ENCODE peak calls at places on chromosomes 16 and 17, in eight cellular contexts. One of them, this sample, is unnamed.
A peak's percentile ranks its signal among the peaks of the same experiment; 100 is the strongest.

GRCh38 chr17:45116434-45117016 is 15.8 kb downstream of the PLCD3 start:
- DNase-seq in HCT116: no peak
- DNase-seq in uterus: no peak
- DNase-seq in body of pancreas: no peak
- DNase-seq in stomach: no peak
- DNase-seq in transverse colon: no peak
- DNase-seq in Peyer's patch: no peak
- DNase-seq in HepG2: no peak
- DNase-seq in this sample: no peak

GRCh38 chr17:12222392-12222791 is 201.7 kb downstream of the MAP2K4 start:
- DNase-seq in HepG2: no peak
- DNase-seq in uterus: no peak
- DNase-seq in stomach: no peak
- DNase-seq in body of pancreas: no peak
- DNase-seq in HCT116: no peak
- DNase-seq in transverse colon: no peak
- DNase-seq in Peyer's patch: no peak
- DNase-seq in this sample: no peak

GRCh38 chr16:3175157-3176153 is 12.5 kb upstream of the OR1F1 start:
- DNase-seq in stomach: no peak
- DNase-seq in Peyer's patch: no peak
- DNase-seq in body of pancreas: no peak
- DNase-seq in uterus: no peak
- DNase-seq in transverse colon: no peak
- DNase-seq in HCT116: peak; percentile 80
- DNase-seq in HepG2: peak; percentile 78
- DNase-seq in this sample: no peak

GRCh38 chr16:27238591-27238990 is 30.0 kb downstream of the NSMCE1 start:
- DNase-seq in stomach: no peak
- DNase-seq in Peyer's patch: peak; percentile 28
- DNase-seq in body of pancreas: no peak
- DNase-seq in uterus: no peak
- DNase-seq in transverse colon: no peak
- DNase-seq in HepG2: no peak
- DNase-seq in HCT116: no peak
- DNase-seq in this sample: no peak

GRCh38 chr16:67928147-67928546 is 3.5 kb downstream of the CTRL start:
- DNase-seq in body of pancreas: no peak
- DNase-seq in Peyer's patch: no peak
- DNase-seq in stomach: no peak
- DNase-seq in uterus: no peak
- DNase-seq in HCT116: no peak
- DNase-seq in HepG2: no peak
- DNase-seq in transverse colon: no peak
- DNase-seq in this sample: no peak

GRCh38 chr17:48577946-48578615 is at the start of gene HOXB4:
- DNase-seq in stomach: peak; percentile 59
- DNase-seq in Peyer's patch: peak; percentile 94
- DNase-seq in transverse colon: peak; percentile 80
- DNase-seq in HepG2: no peak
- DNase-seq in uterus: peak; percentile 67
- DNase-seq in body of pancreas: peak; percentile 65
- DNase-seq in HCT116: no peak
- DNase-seq in this sample: peak; percentile 32

GRCh38 chr17:40577611-40578065 is 12.4 kb upstream of the CCR7 start:
- DNase-seq in uterus: no peak
- DNase-seq in stomach: no peak
- DNase-seq in HepG2: no peak
- DNase-seq in body of pancreas: no peak
- DNase-seq in Peyer's patch: no peak
- DNase-seq in HCT116: no peak
- DNase-seq in transverse colon: no peak
- DNase-seq in this sample: no peak

GRCh38 chr17:6392609-6393367 is 42.1 kb downstream of the AIPL1 start:
- DNase-seq in transverse colon: no peak
- DNase-seq in stomach: no peak
- DNase-seq in HepG2: peak; percentile 94
- DNase-seq in HCT116: no peak
- DNase-seq in uterus: no peak
- DNase-seq in Peyer's patch: no peak
- DNase-seq in body of pancreas: peak; percentile 4
- DNase-seq in this sample: no peak

GRCh38 chr17:14833201-14833773 is 431.8 kb downstream of the PMP22 start:
- DNase-seq in uterus: no peak
- DNase-seq in stomach: no peak
- DNase-seq in Peyer's patch: no peak
- DNase-seq in HepG2: no peak
- DNase-seq in transverse colon: no peak
- DNase-seq in HCT116: no peak
- DNase-seq in body of pancreas: no peak
- DNase-seq in this sample: no peak

GRCh38 chr16:66289051-66289680 is 77.3 kb upstream of the CDH5 start:
- DNase-seq in stomach: no peak
- DNase-seq in body of pancreas: no peak
- DNase-seq in HepG2: no peak
- DNase-seq in uterus: no peak
- DNase-seq in transverse colon: no peak
- DNase-seq in HCT116: no peak
- DNase-seq in Peyer's patch: peak; percentile 31
- DNase-seq in this sample: no peak

GRCh38 chr16:3029499-3030127 is 5.8 kb downstream of the THOC6 start:
- DNase-seq in Peyer's patch: no peak
- DNase-seq in stomach: no peak
- DNase-seq in transverse colon: no peak
- DNase-seq in HepG2: no peak
- DNase-seq in uterus: no peak
- DNase-seq in HCT116: no peak
- DNase-seq in body of pancreas: no peak
- DNase-seq in this sample: no peak

GRCh38 chr17:13931752-13932477 is 137.4 kb upstream of the COX10 start:
- DNase-seq in transverse colon: peak; percentile 42
- DNase-seq in Peyer's patch: peak; percentile 79
- DNase-seq in HCT116: no peak
- DNase-seq in uterus: peak; percentile 83
- DNase-seq in HepG2: no peak
- DNase-seq in stomach: peak; percentile 39
- DNase-seq in body of pancreas: peak; percentile 47
- DNase-seq in this sample: no peak

GRCh38 chr16:8962393-8963009 is 1.2 kb downstream of the USP7 start:
- DNase-seq in HepG2: no peak
- DNase-seq in transverse colon: peak; percentile 71
- DNase-seq in uterus: no peak
- DNase-seq in HCT116: no peak
- DNase-seq in Peyer's patch: peak; percentile 88
- DNase-seq in body of pancreas: peak; percentile 25
- DNase-seq in stomach: peak; percentile 50
- DNase-seq in this sample: no peak

GRCh38 chr17:21356537-21357127 is 19.5 kb upstream of the KCNJ12 start:
- DNase-seq in HepG2: no peak
- DNase-seq in stomach: no peak
- DNase-seq in transverse colon: no peak
- DNase-seq in HCT116: no peak
- DNase-seq in body of pancreas: no peak
- DNase-seq in uterus: no peak
- DNase-seq in Peyer's patch: no peak
- DNase-seq in this sample: no peak
- H3K4me1 ChIP-seq in HepG2: no peaks in the 10 kb centered on the region
- H3K4me1 ChIP-seq in stomach: peaks cover 10% of the 10 kb centered on the region
- H3K4me1 ChIP-seq in transverse colon: no peaks in the 10 kb centered on the region
- H3K4me1 ChIP-seq in HCT116: peaks cover 12% of the 10 kb centered on the region
- H3K4me1 ChIP-seq in body of pancreas: no peaks in the 10 kb centered on the region
- H3K4me1 ChIP-seq in uterus: no peaks in the 10 kb centered on the region
- H3K4me1 ChIP-seq in Peyer's patch: no peaks in the 10 kb centered on the region
- H3K4me1 ChIP-seq in this sample: no peaks in the 10 kb centered on the region

DNA sequence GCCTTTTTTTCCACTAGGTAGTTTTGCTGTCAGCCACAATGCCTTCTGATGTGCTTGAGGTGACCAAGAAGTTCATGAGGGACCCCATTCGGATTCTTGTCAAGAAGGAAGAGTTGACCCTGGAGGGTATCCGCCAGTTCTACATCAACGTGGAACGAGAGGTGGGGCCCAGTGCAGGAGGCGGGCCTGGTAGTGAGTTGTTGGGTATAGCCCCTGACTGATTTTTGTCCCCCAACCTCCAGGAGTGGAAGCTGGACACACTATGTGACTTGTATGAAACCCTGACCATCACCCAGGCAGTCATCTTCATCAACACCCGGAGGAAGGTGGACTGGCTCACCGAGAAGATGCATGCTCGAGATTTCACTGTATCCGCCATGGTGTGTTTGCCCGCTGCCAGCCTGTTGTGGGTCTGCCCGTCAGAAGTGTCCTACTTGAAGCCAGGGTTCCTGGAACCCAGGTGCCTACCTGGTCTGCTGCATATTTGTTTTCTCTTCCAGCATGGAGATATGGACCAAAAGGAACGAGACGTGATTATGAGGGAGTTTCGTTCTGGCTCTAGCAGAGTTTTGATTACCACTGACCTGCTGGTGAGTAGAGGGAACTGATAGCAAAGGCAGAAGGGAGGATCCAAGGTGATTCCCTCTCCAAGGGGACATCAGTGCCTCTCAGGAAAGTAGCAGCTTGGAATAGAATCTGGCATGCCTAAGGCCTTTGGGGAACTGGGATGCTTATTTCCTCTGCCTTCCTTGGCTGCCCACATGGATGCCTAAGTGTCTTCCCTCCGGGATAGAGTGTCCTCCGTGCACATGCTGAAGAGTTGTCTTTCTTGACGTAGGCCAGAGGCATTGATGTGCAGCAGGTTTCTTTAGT is 1.9 kb upstream of the CD68 start:
- DNase-seq in uterus: no peak
- DNase-seq in stomach: no peak
- DNase-seq in transverse colon: no peak
- DNase-seq in Peyer's patch: no peak
- DNase-seq in HepG2: no peak
- DNase-seq in body of pancreas: no peak
- DNase-seq in HCT116: no peak
- DNase-seq in this sample: no peak
- TF ChIP-seq POLR2A in uterus: no peak
- TF ChIP-seq POLR2A in stomach: no peak
- TF ChIP-seq POLR2A in transverse colon: no peak
- TF ChIP-seq POLR2A in Peyer's patch: no peak
- TF ChIP-seq POLR2A in HepG2: no peak
- TF ChIP-seq POLR2A in body of pancreas: no peak
- TF ChIP-seq POLR2A in HCT116: no peak
- TF ChIP-seq POLR2A in this sample: no peak

DNA sequence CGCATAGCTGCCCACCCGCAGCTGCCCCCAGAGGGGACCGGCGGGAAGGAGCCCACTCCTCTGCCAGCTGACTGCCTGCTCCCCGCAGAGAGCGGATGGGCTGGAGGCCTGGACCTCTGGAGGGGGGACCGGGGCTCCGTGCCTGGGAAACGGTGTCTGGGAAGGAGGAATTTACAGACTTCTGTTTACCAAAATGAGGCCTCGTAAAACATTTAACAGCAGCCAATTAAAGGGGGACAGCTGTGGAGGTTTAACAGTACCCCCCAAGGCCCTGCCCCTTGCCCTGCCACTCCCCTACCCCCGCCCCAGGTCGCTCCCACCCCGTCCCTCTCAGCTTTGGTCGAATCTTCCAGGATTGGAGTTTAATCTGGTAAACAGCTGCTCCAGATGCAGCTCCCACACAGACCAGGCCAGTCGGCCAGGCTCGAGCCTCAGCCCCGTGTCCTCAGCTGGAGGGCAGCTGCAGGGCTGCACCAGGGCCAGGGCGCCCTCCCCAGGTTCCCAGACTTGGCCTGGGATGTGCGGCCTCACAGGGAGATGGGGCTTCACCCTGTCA is 41.1 kb downstream of the BAHCC1 start:
- DNase-seq in uterus: peak; percentile 77
- DNase-seq in Peyer's patch: no peak
- DNase-seq in HepG2: no peak
- DNase-seq in transverse colon: no peak
- DNase-seq in HCT116: no peak
- DNase-seq in stomach: no peak
- DNase-seq in body of pancreas: peak; percentile 28
- DNase-seq in this sample: peak; percentile 80
- H3K4me1 ChIP-seq in uterus: peaks cover 37% of the 10 kb centered on the region
- H3K4me1 ChIP-seq in Peyer's patch: peaks cover 31% of the 10 kb centered on the region
- H3K4me1 ChIP-seq in HepG2: no peaks in the 10 kb centered on the region
- H3K4me1 ChIP-seq in transverse colon: peaks cover 25% of the 10 kb centered on the region
- H3K4me1 ChIP-seq in HCT116: peaks cover 35% of the 10 kb centered on the region
- H3K4me1 ChIP-seq in stomach: peaks cover 33% of the 10 kb centered on the region
- H3K4me1 ChIP-seq in body of pancreas: peaks cover 45% of the 10 kb centered on the region
- H3K4me1 ChIP-seq in this sample: peaks cover 8% of the 10 kb centered on the region

GRCh38 chr16:30892670-30893069 is 1.2 kb downstream of the BCL7C start:
- DNase-seq in body of pancreas: no peak
- DNase-seq in uterus: no peak
- DNase-seq in Peyer's patch: no peak
- DNase-seq in transverse colon: no peak
- DNase-seq in HCT116: no peak
- DNase-seq in HepG2: no peak
- DNase-seq in stomach: no peak
- DNase-seq in this sample: no peak

GRCh38 chr16:30895592-30896202 is 717 bp upstream of the CTF1 start:
- DNase-seq in HepG2: no peak
- DNase-seq in Peyer's patch: no peak
- DNase-seq in transverse colon: no peak
- DNase-seq in HCT116: peak; percentile 34
- DNase-seq in uterus: no peak
- DNase-seq in body of pancreas: no peak
- DNase-seq in stomach: no peak
- DNase-seq in this sample: peak; percentile 64

GRCh38 chr16:30894540-30895368 is 877 bp upstream of the BCL7C start:
- DNase-seq in Peyer's patch: no peak
- DNase-seq in stomach: no peak
- DNase-seq in uterus: no peak
- DNase-seq in body of pancreas: no peak
- DNase-seq in HCT116: no peak
- DNase-seq in transverse colon: no peak
- DNase-seq in HepG2: no peak
- DNase-seq in this sample: no peak

GRCh38 chr16:30893082-30893743 is 664 bp downstream of the BCL7C start:
- DNase-seq in transverse colon: no peak
- DNase-seq in body of pancreas: no peak
- DNase-seq in uterus: no peak
- DNase-seq in HepG2: no peak
- DNase-seq in HCT116: no peak
- DNase-seq in stomach: no peak
- DNase-seq in Peyer's patch: peak; percentile 59
- DNase-seq in this sample: peak; percentile 66

DNA sequence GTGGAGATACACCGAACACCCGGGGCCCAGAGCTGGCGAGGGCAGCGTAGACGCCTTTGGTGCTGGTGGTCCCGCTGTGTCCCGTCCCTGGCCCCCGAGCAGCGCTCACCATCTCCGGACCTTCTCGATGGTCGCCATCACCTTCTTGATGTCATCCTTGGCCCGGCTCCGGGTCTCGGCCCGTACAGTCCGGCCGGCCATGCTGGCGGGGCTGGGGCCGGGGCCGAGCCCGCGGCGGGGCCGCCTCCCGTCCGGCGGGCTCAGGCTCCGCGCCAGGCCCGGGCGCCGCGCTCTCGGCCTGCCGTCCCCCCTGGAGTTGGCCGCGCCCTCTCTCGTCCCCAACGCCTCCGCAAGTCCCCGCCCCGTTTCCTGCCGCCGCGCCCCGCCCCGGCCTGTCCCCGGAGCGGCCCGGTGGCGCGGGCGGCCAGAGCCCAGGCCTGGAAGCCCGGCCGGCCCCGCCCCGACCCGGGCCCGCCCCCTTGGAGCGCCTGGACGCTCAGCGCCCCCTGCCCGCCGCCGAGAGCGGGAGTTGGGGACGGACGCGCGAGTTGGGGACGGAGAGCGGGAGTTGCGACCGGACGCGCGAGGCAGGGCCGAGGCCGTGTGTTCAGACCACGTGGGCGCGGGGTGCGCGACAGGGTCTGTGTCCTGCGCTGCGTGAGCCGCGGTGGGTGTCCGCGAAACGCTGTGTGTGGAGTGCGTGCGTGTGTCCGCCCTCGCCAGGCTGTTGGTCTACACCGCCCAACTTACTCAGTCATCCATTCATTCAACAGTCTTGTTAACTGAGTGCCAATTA is at the start of gene BCL7C:
- DNase-seq in stomach: peak; percentile 94
- DNase-seq in body of pancreas: peak; percentile 94
- DNase-seq in Peyer's patch: peak; percentile 96
- DNase-seq in uterus: peak; percentile 88
- DNase-seq in HCT116: peak; percentile 65
- DNase-seq in HepG2: peak; percentile 90
- DNase-seq in transverse colon: peak; percentile 95
- DNase-seq in this sample: peak; percentile 90
- TF ChIP-seq POLR2A in stomach: no peak
- TF ChIP-seq POLR2A in body of pancreas: peak; percentile 50
- TF ChIP-seq POLR2A in Peyer's patch: no peak
- TF ChIP-seq POLR2A in uterus: peak; percentile 72
- TF ChIP-seq POLR2A in HCT116: peak; percentile 65
- TF ChIP-seq POLR2A in HepG2: peak; percentile 86
- TF ChIP-seq POLR2A in transverse colon: peak; percentile 42
- TF ChIP-seq POLR2A in this sample: peak; percentile 39